ENCODE peak calls at places on chromosomes 6 and 20, in nine cellular contexts. P is choroid plexus epithelial cell; M is foreskin fibroblast; U is upper lobe of right lung; V is GM23338; H is naive thymus-derived CD4-positive, alpha-beta T cell; O is CD8-positive, alpha-beta T cell; S is H1; B is CD8-positive, alpha-beta memory T cell. T is an unnamed sample.

GRCh38 chr6:39367661-39368060 is 45.2 kb upstream of the KCNK16 start:
- DNase-seq in P (no peak), M (no peak), U (no peak), V (no peak), H (no peak), O (no peak), S (no peak), B (no peak), T (no peak)

GRCh38 chr6:48834706-48835105 is 628.3 kb downstream of the MMUT start:
- DNase-seq in P (peak), M (peak), U (no peak), V (no peak), H (no peak), O (no peak), S (no peak), B (no peak), T (no peak)

GRCh38 chr6:36975231-36976004 is 10.6 kb downstream of the MTCH1 start:
- DNase-seq in P (no peak), M (no peak), U (no peak), V (no peak), H (no peak), O (no peak), S (no peak), B (no peak), T (no peak)

GRCh38 chr20:62823688-62824475 is 7.0 kb downstream of the COL9A3 start:
- DNase-seq in P (no peak), M (no peak), U (no peak), V (peak), H (no peak), O (no peak), S (peak), B (no peak), T (no peak)

GRCh38 chr6:156720739-156721714 is 56.2 kb upstream of the ARID1B start:
- DNase-seq in P (peak), M (peak), U (peak), V (peak), H (no peak), O (no peak), S (peak), B (no peak), T (no peak)

GRCh38 chr20:8043687-8044278 is 24.2 kb upstream of the TMX4 start:
- DNase-seq in P (peak), M (peak), U (no peak), V (peak), H (peak), O (no peak), S (no peak), B (no peak), T (peak)

GRCh38 chr6:90583179-90583578 is 3.7 kb downstream of the MAP3K7 start:
- DNase-seq in P (peak), M (peak), U (no peak), V (no peak), H (no peak), O (no peak), S (no peak), B (no peak), T (no peak)

GRCh38 chr6:139124887-139125672 is 9.8 kb upstream of the HECA start:
- DNase-seq in P (peak), M (peak), U (peak), V (peak), H (peak), O (peak), S (no peak), B (peak), T (peak)

GRCh38 chr6:30914854-30915590 is 984 bp downstream of the VARS2 start:
- DNase-seq in P (no peak), M (peak), U (no peak), V (no peak), H (peak), O (no peak), S (no peak), B (no peak), T (no peak)

GRCh38 chr20:32052090-32052791 is at the start of gene HCK:
- DNase-seq in P (no peak), M (peak), U (peak), V (peak), H (no peak), O (no peak), S (no peak), B (no peak), T (no peak)
- H3K4me3 ChIP-seq in P (no peak), M (no peak), U (peak), V (peak), H (no peak), O (peak), S (peak), B (no peak), T (no peak)

DNA sequence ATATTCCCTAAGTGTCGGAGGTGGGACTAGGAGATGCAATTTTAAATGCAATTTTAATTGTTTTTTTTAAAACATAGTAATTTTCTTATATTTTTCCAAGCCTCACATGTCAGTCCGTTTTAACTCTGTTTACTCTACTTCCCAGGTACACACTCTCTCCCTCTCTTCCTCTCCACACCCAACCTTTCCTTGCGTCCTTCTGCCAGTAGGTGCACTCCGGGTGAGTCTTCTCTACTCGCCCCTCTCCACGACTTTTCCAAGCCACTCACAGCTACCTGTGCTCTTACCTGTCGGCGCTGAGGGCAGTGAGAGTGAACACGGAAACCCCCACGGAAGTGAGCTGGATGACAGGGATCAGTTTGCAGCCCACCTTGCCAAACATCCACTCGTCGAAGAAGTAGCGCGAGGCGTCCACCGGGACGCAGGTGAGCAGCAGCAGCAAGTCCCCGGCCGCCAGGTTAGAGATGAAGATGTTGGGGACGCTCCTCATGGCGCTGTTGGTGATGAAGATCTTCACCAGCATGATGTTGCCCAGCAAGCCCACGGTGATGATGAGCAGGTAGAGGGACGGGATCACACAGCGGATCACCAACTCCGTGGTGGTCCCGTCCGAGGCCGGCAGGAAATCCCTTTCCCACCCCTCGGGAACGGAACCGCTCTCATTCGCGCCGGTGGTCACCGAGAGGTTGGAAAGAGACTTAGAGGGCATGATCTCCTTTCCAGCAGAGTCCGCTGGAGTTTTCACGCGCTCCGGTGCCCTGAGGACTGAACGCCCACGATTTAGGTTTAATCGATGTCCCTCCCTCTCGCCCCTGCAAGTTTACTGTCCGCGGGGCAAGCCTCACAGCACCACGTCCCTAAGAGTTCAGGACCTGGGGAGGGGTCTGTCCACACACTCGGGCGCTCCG is 44.5 kb upstream of the GJE1 start:
- DNase-seq in P (no peak), M (no peak), U (peak), V (peak), H (no peak), O (no peak), S (no peak), B (peak), T (no peak)
- H3K4me3 ChIP-seq in P (no peak), M (no peak), U (no peak), V (no peak), H (no peak), O (no peak), S (peak), B (no peak), T (no peak)

GRCh38 chr20:57714409-57715267 is 4.8 kb upstream of the PMEPA1 start:
- DNase-seq in P (peak), M (peak), U (no peak), V (no peak), H (no peak), O (no peak), S (no peak), B (no peak), T (no peak)

GRCh38 chr20:57713505-57713903 is 3.7 kb upstream of the PMEPA1 start:
- DNase-seq in P (peak), M (peak), U (peak), V (no peak), H (no peak), O (no peak), S (no peak), B (no peak), T (no peak)

GRCh38 chr20:57715268-57715904 is 5.6 kb upstream of the PMEPA1 start:
- DNase-seq in P (peak), M (no peak), U (no peak), V (no peak), H (no peak), O (no peak), S (no peak), B (no peak), T (no peak)

GRCh38 chr20:57712851-57713504 is 3.2 kb upstream of the PMEPA1 start:
- DNase-seq in P (no peak), M (no peak), U (no peak), V (no peak), H (no peak), O (no peak), S (no peak), B (no peak), T (no peak)

DNA sequence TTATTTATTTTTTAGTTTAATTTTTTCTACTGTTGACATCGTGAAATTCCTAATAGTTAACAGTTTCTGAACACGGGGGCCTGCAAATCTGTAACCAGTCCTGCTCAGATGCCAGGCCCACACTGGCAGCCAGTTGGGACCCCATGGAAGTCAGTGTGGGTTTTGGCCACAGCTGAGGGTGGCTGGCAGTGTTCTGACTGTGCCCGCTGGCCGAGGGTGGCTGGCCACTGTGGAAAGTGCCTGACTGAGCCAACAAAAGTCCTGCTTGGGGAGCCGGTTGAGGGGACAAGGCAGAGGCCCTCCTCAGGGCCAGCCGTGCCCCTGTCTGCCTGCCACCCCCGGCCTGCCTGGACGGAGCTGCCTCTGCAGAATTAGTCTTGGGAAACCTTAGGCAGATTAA is 4.1 kb upstream of the PMEPA1 start:
- DNase-seq in P (no peak), M (no peak), U (no peak), V (no peak), H (no peak), O (no peak), S (no peak), B (no peak), T (no peak)
- H3K4me3 ChIP-seq in P (no peak), M (no peak), U (no peak), V (no peak), H (no peak), O (no peak), S (no peak), B (no peak), T (no peak)

GRCh38 chr20:47354388-47354709 is 2.1 kb downstream of the ZMYND8 start:
- DNase-seq in P (no peak), M (no peak), U (no peak), V (no peak), H (no peak), O (no peak), S (no peak), B (no peak), T (no peak)
- H3K4me3 ChIP-seq in P (peak), M (peak), U (peak), V (peak), H (peak), O (peak), S (no peak), B (peak), T (no peak)

T was measured in Jurkat, Clone E6-1.